ENCODE peak calls at places on chromosomes 11 and 22, in six cellular contexts. One of them, this sample, is unnamed.

GRCh38 chr11:113991718-113992458 is 17.0 kb downstream of the HTR3A start:
- DNase-seq in progenitor cell of endocrine pancreas: no peak
- DNase-seq in heart left ventricle: no peak
- DNase-seq in breast epithelium: no peak
- DNase-seq in heart right ventricle: no peak
- DNase-seq in foreskin keratinocyte: no peak
- DNase-seq in this sample: no peak

GRCh38 chr11:4065086-4065485 is 29.5 kb upstream of the RRM1 start:
- DNase-seq in progenitor cell of endocrine pancreas: no peak
- DNase-seq in heart left ventricle: no peak
- DNase-seq in breast epithelium: no peak
- DNase-seq in heart right ventricle: no peak
- DNase-seq in foreskin keratinocyte: no peak
- DNase-seq in this sample: no peak

GRCh38 chr22:31619611-31620300 is 42.3 kb downstream of the PISD start:
- DNase-seq in progenitor cell of endocrine pancreas: no peak
- DNase-seq in heart left ventricle: no peak
- DNase-seq in breast epithelium: no peak
- DNase-seq in heart right ventricle: no peak
- DNase-seq in foreskin keratinocyte: no peak
- DNase-seq in this sample: no peak

GRCh38 chr11:64372802-64373597 is 14.0 kb downstream of the RPS6KA4 start:
- DNase-seq in progenitor cell of endocrine pancreas: no peak
- DNase-seq in heart left ventricle: no peak
- DNase-seq in breast epithelium: no peak
- DNase-seq in heart right ventricle: no peak
- DNase-seq in foreskin keratinocyte: no peak
- DNase-seq in this sample: no peak

GRCh38 chr22:45608763-45609180 is 62.9 kb upstream of the ATXN10 start:
- DNase-seq in progenitor cell of endocrine pancreas: no peak
- DNase-seq in heart left ventricle: no peak
- DNase-seq in breast epithelium: no peak
- DNase-seq in heart right ventricle: no peak
- DNase-seq in foreskin keratinocyte: peak
- DNase-seq in this sample: no peak

GRCh38 chr11:94961255-94961654 is 12.1 kb downstream of the CWC15 start:
- DNase-seq in progenitor cell of endocrine pancreas: no peak
- DNase-seq in heart left ventricle: no peak
- DNase-seq in breast epithelium: no peak
- DNase-seq in heart right ventricle: no peak
- DNase-seq in foreskin keratinocyte: no peak
- DNase-seq in this sample: no peak

GRCh38 chr11:3753110-3753509 is 44.2 kb downstream of the NUP98 start:
- DNase-seq in progenitor cell of endocrine pancreas: no peak
- DNase-seq in heart left ventricle: no peak
- DNase-seq in breast epithelium: no peak
- DNase-seq in heart right ventricle: no peak
- DNase-seq in foreskin keratinocyte: no peak
- DNase-seq in this sample: no peak

GRCh38 chr11:71542856-71543743 is 5.1 kb upstream of the KRTAP5-9 start:
- DNase-seq in progenitor cell of endocrine pancreas: no peak
- DNase-seq in heart left ventricle: no peak
- DNase-seq in breast epithelium: no peak
- DNase-seq in heart right ventricle: no peak
- DNase-seq in foreskin keratinocyte: no peak
- DNase-seq in this sample: no peak

GRCh38 chr11:75308986-75309385 is 42.5 kb downstream of the ARRB1 start:
- DNase-seq in progenitor cell of endocrine pancreas: no peak
- DNase-seq in heart left ventricle: no peak
- DNase-seq in breast epithelium: no peak
- DNase-seq in heart right ventricle: no peak
- DNase-seq in foreskin keratinocyte: no peak
- DNase-seq in this sample: no peak

GRCh38 chr11:65849366-65849765 is 8.6 kb downstream of the CFL1 start:
- DNase-seq in progenitor cell of endocrine pancreas: no peak
- DNase-seq in heart left ventricle: no peak
- DNase-seq in breast epithelium: no peak
- DNase-seq in heart right ventricle: no peak
- DNase-seq in foreskin keratinocyte: no peak
- DNase-seq in this sample: no peak

GRCh38 chr11:96447208-96447607 is 57.4 kb downstream of the JRKL start:
- DNase-seq in progenitor cell of endocrine pancreas: no peak
- DNase-seq in heart left ventricle: no peak
- DNase-seq in breast epithelium: no peak
- DNase-seq in heart right ventricle: no peak
- DNase-seq in foreskin keratinocyte: no peak
- DNase-seq in this sample: no peak

GRCh38 chr11:69915151-69915500 is 95.9 kb upstream of the FGF3 start:
- DNase-seq in progenitor cell of endocrine pancreas: no peak
- DNase-seq in heart left ventricle: no peak
- DNase-seq in breast epithelium: no peak
- DNase-seq in heart right ventricle: no peak
- DNase-seq in foreskin keratinocyte: peak
- DNase-seq in this sample: no peak

GRCh38 chr22:42994917-42995562 is 19.9 kb downstream of the PACSIN2 start:
- DNase-seq in progenitor cell of endocrine pancreas: no peak
- DNase-seq in heart left ventricle: no peak
- DNase-seq in breast epithelium: peak
- DNase-seq in heart right ventricle: peak
- DNase-seq in foreskin keratinocyte: peak
- DNase-seq in this sample: peak

GRCh38 chr11:1672613-1673400 is 24.2 kb upstream of the KRTAP5-6 start:
- DNase-seq in progenitor cell of endocrine pancreas: no peak
- DNase-seq in heart left ventricle: no peak
- DNase-seq in breast epithelium: peak
- DNase-seq in heart right ventricle: no peak
- DNase-seq in foreskin keratinocyte: no peak
- DNase-seq in this sample: no peak

GRCh38 chr11:112216591-112217105 is 9.6 kb upstream of the PTS start:
- DNase-seq in progenitor cell of endocrine pancreas: no peak
- DNase-seq in heart left ventricle: no peak
- DNase-seq in breast epithelium: no peak
- DNase-seq in heart right ventricle: no peak
- DNase-seq in foreskin keratinocyte: no peak
- DNase-seq in this sample: no peak

GRCh38 chr22:19877626-19878339 is 23.1 kb upstream of the GNB1L start:
- DNase-seq in progenitor cell of endocrine pancreas: no peak
- DNase-seq in heart left ventricle: peak
- DNase-seq in breast epithelium: no peak
- DNase-seq in heart right ventricle: no peak
- DNase-seq in foreskin keratinocyte: no peak
- DNase-seq in this sample: peak

GRCh38 chr11:15793032-15793996 is 563.0 kb downstream of the SOX6 start:
- DNase-seq in progenitor cell of endocrine pancreas: no peak
- DNase-seq in heart left ventricle: no peak
- DNase-seq in breast epithelium: no peak
- DNase-seq in heart right ventricle: no peak
- DNase-seq in foreskin keratinocyte: peak
- DNase-seq in this sample: no peak

GRCh38 chr11:86800076-86800955 is at the start of gene PRSS23:
- DNase-seq in progenitor cell of endocrine pancreas: peak
- DNase-seq in heart left ventricle: peak
- DNase-seq in breast epithelium: no peak
- DNase-seq in heart right ventricle: peak
- DNase-seq in foreskin keratinocyte: peak
- DNase-seq in this sample: peak

GRCh38 chr11:120651396-120651795 is 139.8 kb downstream of the GRIK4 start:
- DNase-seq in progenitor cell of endocrine pancreas: no peak
- DNase-seq in heart left ventricle: no peak
- DNase-seq in breast epithelium: no peak
- DNase-seq in heart right ventricle: no peak
- DNase-seq in foreskin keratinocyte: no peak
- DNase-seq in this sample: no peak
- TF ChIP-seq CTCF in progenitor cell of endocrine pancreas: no peak
- TF ChIP-seq CTCF in heart left ventricle: no peak
- TF ChIP-seq CTCF in breast epithelium: no peak
- TF ChIP-seq CTCF in heart right ventricle: no peak
- TF ChIP-seq CTCF in foreskin keratinocyte: no peak
- TF ChIP-seq CTCF in this sample: no peak

GRCh38 chr22:36701166-36701713 is 2.3 kb downstream of the CACNG2 start:
- DNase-seq in progenitor cell of endocrine pancreas: no peak
- DNase-seq in heart left ventricle: no peak
- DNase-seq in breast epithelium: no peak
- DNase-seq in heart right ventricle: no peak
- DNase-seq in foreskin keratinocyte: no peak
- DNase-seq in this sample: no peak

GRCh38 chr22:36701941-36702640 is 1.5 kb downstream of the CACNG2 start:
- DNase-seq in progenitor cell of endocrine pancreas: no peak
- DNase-seq in heart left ventricle: no peak
- DNase-seq in breast epithelium: no peak
- DNase-seq in heart right ventricle: no peak
- DNase-seq in foreskin keratinocyte: no peak
- DNase-seq in this sample: no peak

DNA sequence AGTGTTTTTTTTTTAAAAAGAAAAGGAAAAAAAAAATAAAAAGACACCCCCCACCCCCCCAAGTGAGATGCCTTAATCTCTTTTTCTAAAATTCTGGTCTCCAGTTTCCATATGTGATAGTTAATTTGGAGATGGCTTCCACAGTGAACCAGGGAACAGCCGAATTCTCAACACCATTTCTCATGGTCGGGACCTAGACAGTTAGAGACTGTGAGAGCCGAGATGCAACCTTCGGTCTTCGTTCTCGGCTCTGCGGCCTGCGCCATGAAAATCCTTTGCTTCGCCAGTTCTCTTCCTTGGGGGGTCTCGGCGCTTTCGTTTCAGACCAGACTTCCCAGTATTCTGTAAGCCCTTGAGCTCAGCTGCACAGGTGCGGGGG is 731 bp downstream of the CACNG2 start:
- DNase-seq in progenitor cell of endocrine pancreas: no peak
- DNase-seq in heart left ventricle: no peak
- DNase-seq in breast epithelium: no peak
- DNase-seq in heart right ventricle: no peak
- DNase-seq in foreskin keratinocyte: no peak
- DNase-seq in this sample: no peak
- TF ChIP-seq CTCF in progenitor cell of endocrine pancreas: no peak
- TF ChIP-seq CTCF in heart left ventricle: no peak
- TF ChIP-seq CTCF in breast epithelium: no peak
- TF ChIP-seq CTCF in heart right ventricle: no peak
- TF ChIP-seq CTCF in foreskin keratinocyte: no peak
- TF ChIP-seq CTCF in this sample: no peak

GRCh38 chr22:27746918-27747317 is 54.6 kb downstream of the MN1 start:
- DNase-seq in progenitor cell of endocrine pancreas: no peak
- DNase-seq in heart left ventricle: no peak
- DNase-seq in breast epithelium: no peak
- DNase-seq in heart right ventricle: no peak
- DNase-seq in foreskin keratinocyte: no peak
- DNase-seq in this sample: no peak

GRCh38 chr22:27749597-27750225 is 51.8 kb downstream of the MN1 start:
- DNase-seq in progenitor cell of endocrine pancreas: no peak
- DNase-seq in heart left ventricle: no peak
- DNase-seq in breast epithelium: no peak
- DNase-seq in heart right ventricle: no peak
- DNase-seq in foreskin keratinocyte: peak
- DNase-seq in this sample: no peak

GRCh38 chr22:27748355-27749168 is 53.0 kb downstream of the MN1 start:
- DNase-seq in progenitor cell of endocrine pancreas: no peak
- DNase-seq in heart left ventricle: no peak
- DNase-seq in breast epithelium: no peak
- DNase-seq in heart right ventricle: no peak
- DNase-seq in foreskin keratinocyte: peak
- DNase-seq in this sample: no peak

GRCh38 chr22:27745809-27746208 is 55.7 kb downstream of the MN1 start:
- DNase-seq in progenitor cell of endocrine pancreas: no peak
- DNase-seq in heart left ventricle: no peak
- DNase-seq in breast epithelium: no peak
- DNase-seq in heart right ventricle: no peak
- DNase-seq in foreskin keratinocyte: no peak
- DNase-seq in this sample: no peak

GRCh38 chr22:27747396-27748256 is 53.9 kb downstream of the MN1 start:
- DNase-seq in progenitor cell of endocrine pancreas: no peak
- DNase-seq in heart left ventricle: no peak
- DNase-seq in breast epithelium: no peak
- DNase-seq in heart right ventricle: no peak
- DNase-seq in foreskin keratinocyte: no peak
- DNase-seq in this sample: peak
- TF ChIP-seq CTCF in progenitor cell of endocrine pancreas: peak
- TF ChIP-seq CTCF in heart left ventricle: no peak
- TF ChIP-seq CTCF in breast epithelium: no peak
- TF ChIP-seq CTCF in heart right ventricle: no peak
- TF ChIP-seq CTCF in foreskin keratinocyte: peak
- TF ChIP-seq CTCF in this sample: no peak

GRCh38 chr11:68081691-68082090 is 39.5 kb downstream of the CHKA start:
- DNase-seq in progenitor cell of endocrine pancreas: no peak
- DNase-seq in heart left ventricle: no peak
- DNase-seq in breast epithelium: peak
- DNase-seq in heart right ventricle: no peak
- DNase-seq in foreskin keratinocyte: peak
- DNase-seq in this sample: no peak

GRCh38 chr11:68077617-68078592 is 39.1 kb downstream of the TCIRG1 start:
- DNase-seq in progenitor cell of endocrine pancreas: no peak
- DNase-seq in heart left ventricle: no peak
- DNase-seq in breast epithelium: peak
- DNase-seq in heart right ventricle: no peak
- DNase-seq in foreskin keratinocyte: no peak
- DNase-seq in this sample: no peak

GRCh38 chr11:68074584-68075352 is 35.9 kb downstream of the TCIRG1 start:
- DNase-seq in progenitor cell of endocrine pancreas: no peak
- DNase-seq in heart left ventricle: no peak
- DNase-seq in breast epithelium: no peak
- DNase-seq in heart right ventricle: no peak
- DNase-seq in foreskin keratinocyte: no peak
- DNase-seq in this sample: no peak

GRCh38 chr11:68071281-68072048 is 32.6 kb downstream of the TCIRG1 start:
- DNase-seq in progenitor cell of endocrine pancreas: no peak
- DNase-seq in heart left ventricle: no peak
- DNase-seq in breast epithelium: no peak
- DNase-seq in heart right ventricle: no peak
- DNase-seq in foreskin keratinocyte: no peak
- DNase-seq in this sample: no peak

GRCh38 chr11:68076371-68077042 is 37.7 kb downstream of the TCIRG1 start:
- DNase-seq in progenitor cell of endocrine pancreas: no peak
- DNase-seq in heart left ventricle: no peak
- DNase-seq in breast epithelium: no peak
- DNase-seq in heart right ventricle: no peak
- DNase-seq in foreskin keratinocyte: no peak
- DNase-seq in this sample: no peak
- TF ChIP-seq CTCF in progenitor cell of endocrine pancreas: peak
- TF ChIP-seq CTCF in heart left ventricle: peak
- TF ChIP-seq CTCF in breast epithelium: no peak
- TF ChIP-seq CTCF in heart right ventricle: no peak
- TF ChIP-seq CTCF in foreskin keratinocyte: peak
- TF ChIP-seq CTCF in this sample: no peak

GRCh38 chr11:36469063-36469462 is 41.0 kb downstream of the TRAF6 start:
- DNase-seq in progenitor cell of endocrine pancreas: no peak
- DNase-seq in heart left ventricle: no peak
- DNase-seq in breast epithelium: no peak
- DNase-seq in heart right ventricle: no peak
- DNase-seq in foreskin keratinocyte: no peak
- DNase-seq in this sample: no peak
- TF ChIP-seq CTCF in progenitor cell of endocrine pancreas: peak
- TF ChIP-seq CTCF in heart left ventricle: no peak
- TF ChIP-seq CTCF in breast epithelium: no peak
- TF ChIP-seq CTCF in heart right ventricle: no peak
- TF ChIP-seq CTCF in foreskin keratinocyte: peak
- TF ChIP-seq CTCF in this sample: no peak

GRCh38 chr11:121334973-121335711 is 42.6 kb downstream of the SC5D start:
- DNase-seq in progenitor cell of endocrine pancreas: no peak
- DNase-seq in heart left ventricle: no peak
- DNase-seq in breast epithelium: no peak
- DNase-seq in heart right ventricle: no peak
- DNase-seq in foreskin keratinocyte: no peak
- DNase-seq in this sample: no peak
- TF ChIP-seq CTCF in progenitor cell of endocrine pancreas: no peak
- TF ChIP-seq CTCF in heart left ventricle: peak
- TF ChIP-seq CTCF in breast epithelium: peak
- TF ChIP-seq CTCF in heart right ventricle: no peak
- TF ChIP-seq CTCF in foreskin keratinocyte: peak
- TF ChIP-seq CTCF in this sample: no peak

GRCh38 chr22:41576877-41577276 is 12.8 kb downstream of the PMM1 start:
- DNase-seq in progenitor cell of endocrine pancreas: peak
- DNase-seq in heart left ventricle: peak
- DNase-seq in breast epithelium: no peak
- DNase-seq in heart right ventricle: no peak
- DNase-seq in foreskin keratinocyte: peak
- DNase-seq in this sample: no peak
- TF ChIP-seq CTCF in progenitor cell of endocrine pancreas: peak
- TF ChIP-seq CTCF in heart left ventricle: peak
- TF ChIP-seq CTCF in breast epithelium: peak
- TF ChIP-seq CTCF in heart right ventricle: peak
- TF ChIP-seq CTCF in foreskin keratinocyte: peak
- TF ChIP-seq CTCF in this sample: peak